ENCODE peak calls at places on chromosomes 16 and 17, in five cellular contexts. One of them, this sample, is unnamed.
A peak's percentile ranks its signal among the peaks of the same experiment; 100 is the strongest.

GRCh38 chr17:15377608-15378007 is 36.2 kb upstream of the TEKT3 start:
- DNase-seq in tibial nerve: no peak
- DNase-seq in adrenal gland: no peak
- DNase-seq in endothelial cell of umbilical vein: no peak
- DNase-seq in prostate gland: no peak
- DNase-seq in this sample: no peak

GRCh38 chr17:68456529-68457167 is 648 bp downstream of the WIPI1 start:
- DNase-seq in tibial nerve: peak; percentile 80
- DNase-seq in adrenal gland: peak; percentile 89
- DNase-seq in endothelial cell of umbilical vein: peak; percentile 87
- DNase-seq in prostate gland: peak; percentile 78
- DNase-seq in this sample: peak; percentile 77

GRCh38 chr17:66967867-66968543 is 3.5 kb downstream of the CACNG4 start:
- DNase-seq in tibial nerve: no peak
- DNase-seq in adrenal gland: no peak
- DNase-seq in endothelial cell of umbilical vein: no peak
- DNase-seq in prostate gland: no peak
- DNase-seq in this sample: no peak

GRCh38 chr16:77945126-77945525 is 77.2 kb upstream of the CLEC3A start:
- DNase-seq in tibial nerve: no peak
- DNase-seq in adrenal gland: no peak
- DNase-seq in endothelial cell of umbilical vein: no peak
- DNase-seq in prostate gland: no peak
- DNase-seq in this sample: no peak

GRCh38 chr17:28169621-28170349 is 127.3 kb downstream of the NLK start:
- DNase-seq in tibial nerve: no peak
- DNase-seq in adrenal gland: no peak
- DNase-seq in endothelial cell of umbilical vein: no peak
- DNase-seq in prostate gland: no peak
- DNase-seq in this sample: no peak

GRCh38 chr17:68425979-68426378 is 31.3 kb downstream of the WIPI1 start:
- DNase-seq in tibial nerve: no peak
- DNase-seq in adrenal gland: no peak
- DNase-seq in endothelial cell of umbilical vein: no peak
- DNase-seq in prostate gland: no peak
- DNase-seq in this sample: no peak

GRCh38 chr16:23320695-23321094 is 18.6 kb downstream of the SCNN1B start:
- DNase-seq in tibial nerve: no peak
- DNase-seq in adrenal gland: no peak
- DNase-seq in endothelial cell of umbilical vein: no peak
- DNase-seq in prostate gland: no peak
- DNase-seq in this sample: no peak

GRCh38 chr17:79625706-79626105 is 14.9 kb upstream of the RBFOX3 start:
- DNase-seq in tibial nerve: no peak
- DNase-seq in adrenal gland: no peak
- DNase-seq in endothelial cell of umbilical vein: no peak
- DNase-seq in prostate gland: no peak
- DNase-seq in this sample: peak; percentile 1

GRCh38 chr16:69932228-69932627 is 18.9 kb upstream of the CLEC18A start:
- DNase-seq in tibial nerve: no peak
- DNase-seq in adrenal gland: no peak
- DNase-seq in endothelial cell of umbilical vein: no peak
- DNase-seq in prostate gland: no peak
- DNase-seq in this sample: no peak

GRCh38 chr17:61048398-61049106 is 351.1 kb upstream of the TBX2 start:
- DNase-seq in tibial nerve: no peak
- DNase-seq in adrenal gland: no peak
- DNase-seq in endothelial cell of umbilical vein: no peak
- DNase-seq in prostate gland: no peak
- DNase-seq in this sample: no peak

GRCh38 chr17:6555331-6556120 is 829 bp downstream of the PITPNM3 start:
- DNase-seq in tibial nerve: no peak
- DNase-seq in adrenal gland: no peak
- DNase-seq in endothelial cell of umbilical vein: peak; percentile 38
- DNase-seq in prostate gland: peak; percentile 38
- DNase-seq in this sample: no peak

GRCh38 chr16:62249069-62249468 is 212.8 kb upstream of the CDH8 start:
- DNase-seq in tibial nerve: no peak
- DNase-seq in adrenal gland: no peak
- DNase-seq in endothelial cell of umbilical vein: no peak
- DNase-seq in prostate gland: no peak
- DNase-seq in this sample: no peak

GRCh38 chr16:82040296-82040695 is 5.2 kb downstream of the HSD17B2 start:
- DNase-seq in tibial nerve: no peak
- DNase-seq in adrenal gland: no peak
- DNase-seq in endothelial cell of umbilical vein: no peak
- DNase-seq in prostate gland: no peak
- DNase-seq in this sample: no peak

GRCh38 chr17:47802341-47803022 is 19.1 kb downstream of the OSBPL7 start:
- DNase-seq in tibial nerve: no peak
- DNase-seq in adrenal gland: peak; percentile 53
- DNase-seq in endothelial cell of umbilical vein: peak; percentile 36
- DNase-seq in prostate gland: peak; percentile 32
- DNase-seq in this sample: no peak

GRCh38 chr17:40550608-40551007 is 14.7 kb downstream of the CCR7 start:
- DNase-seq in tibial nerve: no peak
- DNase-seq in adrenal gland: peak; percentile 48
- DNase-seq in endothelial cell of umbilical vein: no peak
- DNase-seq in prostate gland: no peak
- DNase-seq in this sample: peak; percentile 79

GRCh38 chr16:56609463-56609921 is 1.1 kb downstream of the MT2A start:
- DNase-seq in tibial nerve: peak; percentile 61
- DNase-seq in adrenal gland: peak; percentile 85
- DNase-seq in endothelial cell of umbilical vein: peak; percentile 82
- DNase-seq in prostate gland: peak; percentile 72
- DNase-seq in this sample: peak; percentile 74

GRCh38 chr17:78347453-78347852 is 12.4 kb downstream of the SOCS3 start:
- DNase-seq in tibial nerve: no peak
- DNase-seq in adrenal gland: no peak
- DNase-seq in endothelial cell of umbilical vein: no peak
- DNase-seq in prostate gland: no peak
- DNase-seq in this sample: no peak

GRCh38 chr16:5756969-5757368 is 659.4 kb upstream of the EEF2KMT start:
- DNase-seq in tibial nerve: no peak
- DNase-seq in adrenal gland: no peak
- DNase-seq in endothelial cell of umbilical vein: no peak
- DNase-seq in prostate gland: no peak
- DNase-seq in this sample: no peak

GRCh38 chr17:48613862-48614694 is 1.0 kb downstream of the HOXB8 start:
- DNase-seq in tibial nerve: no peak
- DNase-seq in adrenal gland: peak; percentile 30
- DNase-seq in endothelial cell of umbilical vein: peak; percentile 60
- DNase-seq in prostate gland: no peak
- DNase-seq in this sample: no peak

GRCh38 chr17:3513305-3514035 is 37.7 kb downstream of the ASPA start:
- DNase-seq in tibial nerve: no peak
- DNase-seq in adrenal gland: no peak
- DNase-seq in endothelial cell of umbilical vein: no peak
- DNase-seq in prostate gland: no peak
- DNase-seq in this sample: no peak

GRCh38 chr16:2365895-2366294 is 25.4 kb upstream of the ABCA3 start:
- DNase-seq in tibial nerve: no peak
- DNase-seq in adrenal gland: peak; percentile 68
- DNase-seq in endothelial cell of umbilical vein: peak; percentile 40
- DNase-seq in prostate gland: no peak
- DNase-seq in this sample: no peak

GRCh38 chr17:63762106-63763078 is 11.0 kb downstream of the CCDC47 start:
- DNase-seq in tibial nerve: no peak
- DNase-seq in adrenal gland: no peak
- DNase-seq in endothelial cell of umbilical vein: peak; percentile 66
- DNase-seq in prostate gland: no peak
- DNase-seq in this sample: no peak

GRCh38 chr17:54813896-54814295 is 86.8 kb upstream of the TOM1L1 start:
- DNase-seq in tibial nerve: no peak
- DNase-seq in adrenal gland: no peak
- DNase-seq in endothelial cell of umbilical vein: no peak
- DNase-seq in prostate gland: no peak
- DNase-seq in this sample: no peak

GRCh38 chr16:4370570-4371480 is 823 bp upstream of the VASN start:
- DNase-seq in tibial nerve: peak; percentile 71
- DNase-seq in adrenal gland: peak; percentile 69
- DNase-seq in endothelial cell of umbilical vein: no peak
- DNase-seq in prostate gland: no peak
- DNase-seq in this sample: peak; percentile 76

GRCh38 chr17:32756696-32757095 is 120.2 kb downstream of the MYO1D start:
- DNase-seq in tibial nerve: no peak
- DNase-seq in adrenal gland: no peak
- DNase-seq in endothelial cell of umbilical vein: no peak
- DNase-seq in prostate gland: no peak
- DNase-seq in this sample: no peak

GRCh38 chr17:32757963-32758362 is 119.0 kb downstream of the MYO1D start:
- DNase-seq in tibial nerve: no peak
- DNase-seq in adrenal gland: no peak
- DNase-seq in endothelial cell of umbilical vein: peak; percentile 59
- DNase-seq in prostate gland: no peak
- DNase-seq in this sample: no peak

GRCh38 chr17:32752934-32753333 is 124.0 kb downstream of the MYO1D start:
- DNase-seq in tibial nerve: no peak
- DNase-seq in adrenal gland: no peak
- DNase-seq in endothelial cell of umbilical vein: no peak
- DNase-seq in prostate gland: no peak
- DNase-seq in this sample: no peak

GRCh38 chr17:32759476-32759875 is 117.4 kb downstream of the MYO1D start:
- DNase-seq in tibial nerve: no peak
- DNase-seq in adrenal gland: no peak
- DNase-seq in endothelial cell of umbilical vein: no peak
- DNase-seq in prostate gland: no peak
- DNase-seq in this sample: no peak

DNA sequence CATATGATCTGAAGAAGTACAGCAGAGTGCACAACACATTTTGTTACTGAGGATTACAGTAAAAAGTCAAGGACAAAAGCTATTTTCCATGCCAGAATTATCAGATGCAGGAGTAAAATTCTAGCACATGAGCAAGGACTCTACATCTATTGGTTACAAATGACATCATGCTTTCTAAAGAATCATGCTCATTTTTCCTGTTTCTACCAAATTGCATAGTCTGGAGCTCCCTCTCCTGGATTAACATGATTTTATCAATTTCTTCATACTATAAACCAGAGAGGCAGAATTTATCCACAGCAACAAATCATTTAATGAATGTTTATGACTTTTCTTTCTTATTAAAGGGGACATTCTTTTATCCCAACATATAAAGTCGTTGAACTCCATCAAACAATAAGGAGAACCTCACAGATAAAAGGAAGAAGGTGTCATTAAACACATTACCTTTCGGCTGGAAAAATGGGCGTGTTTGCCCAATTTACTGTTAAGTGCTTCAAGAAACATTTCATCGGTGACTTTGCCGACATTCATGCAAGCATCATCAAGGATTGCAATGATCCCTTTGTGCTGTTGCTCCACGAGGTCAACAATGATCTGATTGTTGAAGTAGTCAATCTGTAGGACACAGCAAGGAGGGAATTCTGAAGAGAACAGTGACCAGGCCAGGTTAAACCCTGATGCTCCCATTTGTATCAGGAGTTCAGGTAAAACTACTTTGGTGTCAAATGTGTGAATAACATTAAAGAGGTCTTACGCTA is 121.7 kb downstream of the MYO1D start:
- DNase-seq in tibial nerve: no peak
- DNase-seq in adrenal gland: no peak
- DNase-seq in endothelial cell of umbilical vein: peak; percentile 84
- DNase-seq in prostate gland: no peak
- DNase-seq in this sample: no peak
- TF ChIP-seq CTCF in tibial nerve: peak; percentile 40
- TF ChIP-seq CTCF in adrenal gland: peak; percentile 64
- TF ChIP-seq CTCF in endothelial cell of umbilical vein: peak; percentile 37
- TF ChIP-seq CTCF in prostate gland: no peak
- TF ChIP-seq CTCF in this sample: peak; percentile 45

GRCh38 chr17:50686494-50687199 is 21.1 kb downstream of the ANKRD40 start:
- DNase-seq in tibial nerve: no peak
- DNase-seq in adrenal gland: peak; percentile 95
- DNase-seq in endothelial cell of umbilical vein: peak; percentile 28
- DNase-seq in prostate gland: peak; percentile 68
- DNase-seq in this sample: peak; percentile 89
- TF ChIP-seq POLR2A in tibial nerve: no peak
- TF ChIP-seq POLR2A in adrenal gland: no peak
- TF ChIP-seq POLR2A in endothelial cell of umbilical vein: no peak
- TF ChIP-seq POLR2A in prostate gland: no peak
- TF ChIP-seq POLR2A in this sample: no peak

GRCh38 chr16:11255737-11256656 is at the start of gene SOCS1:
- DNase-seq in tibial nerve: peak; percentile 78
- DNase-seq in adrenal gland: peak; percentile 87
- DNase-seq in endothelial cell of umbilical vein: peak; percentile 78
- DNase-seq in prostate gland: peak; percentile 86
- DNase-seq in this sample: peak; percentile 91

GRCh38 chr16:11253009-11253994 is 2.7 kb downstream of the SOCS1 start:
- DNase-seq in tibial nerve: no peak
- DNase-seq in adrenal gland: no peak
- DNase-seq in endothelial cell of umbilical vein: no peak
- DNase-seq in prostate gland: no peak
- DNase-seq in this sample: no peak

GRCh38 chr16:11253995-11254912 is 1.8 kb downstream of the SOCS1 start:
- DNase-seq in tibial nerve: no peak
- DNase-seq in adrenal gland: no peak
- DNase-seq in endothelial cell of umbilical vein: no peak
- DNase-seq in prostate gland: no peak
- DNase-seq in this sample: peak; percentile 31

GRCh38 chr16:11256657-11257130 is 690 bp upstream of the SOCS1 start:
- DNase-seq in tibial nerve: peak; percentile 47
- DNase-seq in adrenal gland: peak; percentile 63
- DNase-seq in endothelial cell of umbilical vein: no peak
- DNase-seq in prostate gland: peak; percentile 29
- DNase-seq in this sample: no peak

GRCh38 chr16:11254913-11255736 is 879 bp downstream of the SOCS1 start:
- DNase-seq in tibial nerve: no peak
- DNase-seq in adrenal gland: peak; percentile 46
- DNase-seq in endothelial cell of umbilical vein: peak; percentile 52
- DNase-seq in prostate gland: peak; percentile 24
- DNase-seq in this sample: peak; percentile 59
- H3K9me3 ChIP-seq in tibial nerve: no peaks in the 10 kb centered on the region
- H3K9me3 ChIP-seq in adrenal gland: no peaks in the 10 kb centered on the region
- H3K9me3 ChIP-seq in endothelial cell of umbilical vein: no peaks in the 10 kb centered on the region
- H3K9me3 ChIP-seq in prostate gland: no peaks in the 10 kb centered on the region
- H3K9me3 ChIP-seq in this sample: no peaks in the 10 kb centered on the region

DNA sequence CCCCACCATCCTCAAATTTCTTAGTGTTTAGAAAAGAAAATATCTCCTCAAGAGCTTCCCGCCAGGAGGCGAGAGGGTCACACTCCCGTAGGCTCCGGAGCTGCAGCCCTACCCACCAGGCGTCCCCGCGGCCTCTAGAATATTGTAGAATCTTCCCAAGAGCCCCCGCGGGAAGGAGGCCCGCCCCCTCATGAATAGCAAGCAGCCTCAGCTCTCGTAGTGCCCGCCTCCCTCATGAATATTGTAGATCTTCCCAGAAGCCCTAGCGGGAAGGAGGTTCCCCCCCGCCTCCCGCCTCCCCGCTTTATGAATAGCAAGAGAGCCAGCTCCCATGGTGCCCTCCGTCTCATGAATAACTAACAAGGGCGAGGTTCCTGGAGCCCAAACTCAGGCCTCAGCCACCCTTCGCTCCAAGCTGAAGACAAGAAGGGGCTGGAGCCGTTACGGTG is at the start of gene FBXO47:
- DNase-seq in tibial nerve: peak; percentile 92
- DNase-seq in adrenal gland: peak; percentile 79
- DNase-seq in endothelial cell of umbilical vein: peak; percentile 93
- DNase-seq in prostate gland: peak; percentile 87
- DNase-seq in this sample: peak; percentile 96
- TF ChIP-seq CTCF in tibial nerve: peak; percentile 16
- TF ChIP-seq CTCF in adrenal gland: no peak
- TF ChIP-seq CTCF in endothelial cell of umbilical vein: no peak
- TF ChIP-seq CTCF in prostate gland: no peak
- TF ChIP-seq CTCF in this sample: peak; percentile 54

This sample was measured in uterus.